ENCODE peak calls at places on chromosomes 2 and 18, in seven cellular contexts. R, G, V, J, I, S and X are unnamed samples.

GRCh38 chr2:47094519-47095155 is 60.5 kb downstream of the STPG4 start:
- DNase-seq in G (no peak), S (no peak), J (no peak), I (no peak), V (no peak), R (no peak), X (no peak)

GRCh38 chr2:217752714-217753459 is 249.9 kb downstream of the TNS1 start:
- DNase-seq in V (no peak), J (no peak), I (no peak), S (no peak), G (no peak), R (no peak), X (no peak)

GRCh38 chr2:95077521-95077807 is 44.1 kb downstream of the MRPS5 start:
- DNase-seq in I (no peak), R (no peak), G (no peak), V (peak; percentile 25), J (no peak), S (no peak), X (no peak)

GRCh38 chr2:3203497-3204019 is 174.1 kb downstream of the EIPR1 start:
- DNase-seq in G (no peak), R (no peak), I (no peak), S (no peak), J (no peak), V (no peak), X (peak; percentile 8)

GRCh38 chr2:172674034-172674967 is 61.3 kb upstream of the RAPGEF4 start:
- DNase-seq in S (peak; percentile 36), G (no peak), I (peak; percentile 59), V (no peak), R (no peak), J (no peak), X (peak; percentile 25)

GRCh38 chr2:231344851-231345250 is 50.7 kb upstream of the B3GNT7 start:
- DNase-seq in G (no peak), V (no peak), I (no peak), J (no peak), S (no peak), R (no peak), X (no peak)

GRCh38 chr2:215900865-215901264 is 112.5 kb downstream of the MREG start:
- DNase-seq in V (peak; percentile 30), G (no peak), J (no peak), S (no peak), R (no peak), I (no peak), X (no peak)

GRCh38 chr2:101830555-101830954 is 133.0 kb downstream of the MAP4K4 start:
- DNase-seq in J (no peak), G (no peak), V (no peak), S (no peak), I (no peak), R (peak; percentile 43), X (no peak)

GRCh38 chr2:205482399-205483065 is 199.8 kb upstream of the NRP2 start:
- DNase-seq in I (no peak), J (no peak), G (no peak), S (no peak), R (no peak), V (no peak), X (no peak)

GRCh38 chr2:74507926-74508520 is 528 bp upstream of the PCGF1 start:
- DNase-seq in V (peak; percentile 34), R (peak; percentile 76), S (no peak), I (peak; percentile 45), J (no peak), G (no peak), X (no peak)

GRCh38 chr2:173196638-173197037 is 121.0 kb downstream of the MAP3K20 start:
- DNase-seq in V (no peak), G (no peak), J (no peak), R (no peak), S (no peak), I (no peak), X (no peak)

GRCh38 chr18:62250475-62250874 is 63.4 kb downstream of the RELCH start:
- DNase-seq in J (no peak), R (no peak), I (no peak), S (no peak), V (no peak), G (no peak), X (no peak)

GRCh38 chr2:25617948-25618646 is 55.3 kb downstream of the DTNB start:
- DNase-seq in J (peak; percentile 55), I (no peak), V (no peak), R (peak; percentile 84), G (no peak), S (no peak), X (no peak)

GRCh38 chr18:77111449-77112160 is 21.0 kb downstream of the MBP start:
- DNase-seq in J (no peak), V (peak; percentile 80), G (no peak), I (no peak), R (no peak), S (no peak), X (peak; percentile 54)

GRCh38 chr2:177783835-177784448 is 288.6 kb downstream of the PDE11A start:
- DNase-seq in V (peak; percentile 85), J (no peak), I (no peak), G (no peak), R (peak; percentile 52), S (no peak), X (no peak)

GRCh38 chr2:112483047-112483473 is 1.1 kb downstream of the TTL start:
- DNase-seq in I (peak; percentile 14), V (peak; percentile 76), R (peak; percentile 63), G (no peak), S (no peak), J (no peak), X (no peak)

GRCh38 chr18:49399003-49399402 is 61.4 kb downstream of the DYM start:
- DNase-seq in V (peak; percentile 67), R (no peak), G (no peak), J (no peak), S (no peak), I (no peak), X (no peak)

GRCh38 chr2:30633039-30633438 is 174.2 kb downstream of the CAPN13 start:
- DNase-seq in S (no peak), V (no peak), J (no peak), R (no peak), I (no peak), G (no peak), X (no peak)

GRCh38 chr18:50277935-50278334 is 3.4 kb downstream of the MBD1 start:
- DNase-seq in V (no peak), R (no peak), J (no peak), I (no peak), G (no peak), S (no peak), X (no peak)

GRCh38 chr2:130764035-130764820 is 8.9 kb downstream of the AMER3 start:
- DNase-seq in S (no peak), R (no peak), J (no peak), I (no peak), V (no peak), G (no peak), X (no peak)

GRCh38 chr2:112290638-112291037 is 15.2 kb downstream of the ZC3H6 start:
- DNase-seq in G (no peak), R (no peak), V (no peak), I (no peak), S (no peak), J (no peak), X (no peak)

GRCh38 chr2:217366246-217366645 is 506.4 kb upstream of the TNP1 start:
- DNase-seq in S (no peak), R (peak; percentile 15), I (no peak), G (no peak), J (no peak), V (no peak), X (no peak)

GRCh38 chr2:46825958-46826897 is 89.4 kb downstream of the MCFD2 start:
- DNase-seq in I (no peak), S (no peak), R (no peak), G (no peak), J (no peak), V (no peak), X (no peak)

GRCh38 chr2:12032421-12032820 is 286.0 kb downstream of the LPIN1 start:
- DNase-seq in J (no peak), V (peak; percentile 20), I (no peak), S (no peak), R (peak; percentile 7), G (no peak), X (no peak)

GRCh38 chr2:4903676-4904348 is 788.4 kb upstream of the SOX11 start:
- DNase-seq in J (no peak), V (no peak), S (no peak), I (no peak), R (no peak), G (no peak), X (no peak)

GRCh38 chr2:28273751-28274150 is 118.9 kb upstream of the FOSL2 start:
- DNase-seq in J (no peak), I (no peak), V (peak; percentile 52), G (no peak), R (no peak), S (no peak), X (no peak)

GRCh38 chr2:148338544-148338943 is 306.0 kb upstream of the EPC2 start:
- DNase-seq in S (no peak), R (peak; percentile 53), I (no peak), V (no peak), J (peak; percentile 38), G (no peak), X (no peak)

GRCh38 chr2:239246723-239247122 is 154.1 kb downstream of the HDAC4 start:
- DNase-seq in G (no peak), I (no peak), S (no peak), R (no peak), J (no peak), V (no peak), X (peak; percentile 90)

GRCh38 chr18:6821346-6821745 is 91.8 kb downstream of the ARHGAP28 start:
- DNase-seq in R (no peak), S (no peak), J (no peak), V (no peak), I (no peak), G (no peak), X (no peak)

GRCh38 chr18:24657461-24657860 is 197.0 kb downstream of the HRH4 start:
- DNase-seq in V (peak; percentile 20), R (no peak), G (no peak), J (no peak), S (no peak), I (peak; percentile 21), X (no peak)

GRCh38 chr2:66696374-66696773 is 261.4 kb downstream of the MEIS1 start:
- DNase-seq in S (no peak), R (no peak), V (no peak), I (no peak), J (no peak), G (no peak), X (no peak)

GRCh38 chr2:200466703-200467418 is 43.0 kb downstream of the KCTD18 start:
- DNase-seq in V (no peak), S (peak; percentile 32), I (no peak), J (no peak), R (no peak), G (no peak), X (peak; percentile 52)